ENCODE peak calls at places on chromosomes 2 and 18, in six cellular contexts. O is neural progenitor cell; T is H9; X is CD8-positive, alpha-beta T cell; A is adrenal gland; M is cardiac muscle cell. J is an unnamed sample.
A peak's percentile ranks its signal among the peaks of the same experiment; 100 is the strongest.

GRCh38 chr2:108934583-108935230 is 54.3 kb downstream of the EDAR start:
- DNase-seq in O (no peak), T (no peak), X (no peak), A (no peak), M (no peak), J (no peak)

GRCh38 chr18:61894751-61895524 is 2.1 kb upstream of the RNF152 start:
- DNase-seq in O (peak; percentile 36), T (no peak), X (no peak), A (no peak), M (peak; percentile 8), J (no peak)

GRCh38 chr2:190916829-190917228 is 36.2 kb downstream of the GLS start:
- DNase-seq in O (no peak), T (no peak), X (no peak), A (no peak), M (no peak), J (no peak)

GRCh38 chr18:50644807-50645206 is 84.9 kb downstream of the MAPK4 start:
- DNase-seq in O (peak; percentile 54), T (peak; percentile 85), X (no peak), A (no peak), M (peak; percentile 43), J (peak; percentile 61)

GRCh38 chr2:200466703-200467418 is 43.0 kb downstream of the KCTD18 start:
- DNase-seq in O (no peak), T (no peak), X (peak; percentile 7), A (peak; percentile 66), M (no peak), J (no peak)

GRCh38 chr2:53568463-53568862 is 199.1 kb upstream of the CHAC2 start:
- DNase-seq in O (no peak), T (no peak), X (no peak), A (no peak), M (no peak), J (no peak)

GRCh38 chr2:46865181-46865970 is 50.2 kb downstream of the MCFD2 start:
- DNase-seq in O (no peak), T (no peak), X (no peak), A (no peak), M (no peak), J (no peak)

GRCh38 chr2:29821591-29821990 is 99.8 kb downstream of the ALK start:
- DNase-seq in O (no peak), T (no peak), X (no peak), A (no peak), M (no peak), J (no peak)

GRCh38 chr2:238169021-238169707 is 10.4 kb downstream of the ERFE start:
- DNase-seq in O (no peak), T (no peak), X (no peak), A (no peak), M (no peak), J (no peak)

GRCh38 chr2:187964742-187965141 is 326.9 kb upstream of the GULP1 start:
- DNase-seq in O (no peak), T (no peak), X (no peak), A (no peak), M (no peak), J (no peak)

GRCh38 chr2:112474844-112475486 is 7.0 kb upstream of the TTL start:
- DNase-seq in O (no peak), T (no peak), X (no peak), A (no peak), M (no peak), J (no peak)

GRCh38 chr2:197209742-197210408 is 100.7 kb downstream of the ANKRD44 start:
- DNase-seq in O (no peak), T (no peak), X (peak; percentile 22), A (no peak), M (no peak), J (no peak)

GRCh38 chr2:133953524-133953923 is 300.3 kb upstream of the MGAT5 start:
- DNase-seq in O (no peak), T (no peak), X (no peak), A (no peak), M (no peak), J (no peak)

GRCh38 chr2:211035548-211036185 is 479.3 kb downstream of the CPS1 start:
- DNase-seq in O (peak; percentile 53), T (no peak), X (no peak), A (no peak), M (peak; percentile 39), J (peak; percentile 35)

GRCh38 chr2:84495539-84496146 is 20.7 kb upstream of the DNAH6 start:
- DNase-seq in O (peak; percentile 72), T (no peak), X (peak; percentile 22), A (no peak), M (peak; percentile 73), J (peak; percentile 38)

DNA sequence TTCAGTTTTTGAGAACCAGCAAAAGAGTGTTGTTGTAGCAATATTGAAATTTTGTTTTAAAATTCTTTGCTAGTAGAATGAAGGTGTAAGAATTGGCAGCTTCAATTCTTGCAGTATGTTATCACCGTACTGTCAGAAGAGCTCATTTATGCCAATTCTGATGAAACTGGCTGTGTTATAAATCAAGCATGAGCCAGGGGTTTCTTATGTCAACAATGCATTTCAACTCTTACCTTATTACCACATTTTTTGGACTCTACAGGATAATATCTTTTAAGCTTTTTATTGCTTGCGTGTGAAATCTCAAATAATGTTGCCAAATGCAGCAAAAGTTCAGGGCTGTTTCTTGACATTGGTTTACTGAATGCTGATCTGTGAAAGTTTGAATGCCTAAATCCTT is 1389.3 kb upstream of the ZEB2 start:
- DNase-seq in O (no peak), T (no peak), X (no peak), A (no peak), M (no peak), J (no peak)
- H3K27me3 ChIP-seq in O (no peaks in the 10 kb centered on the region), T (no peaks in the 10 kb centered on the region), X (no peaks in the 10 kb centered on the region), A (no peaks in the 10 kb centered on the region), M (no peaks in the 10 kb centered on the region), J (no peaks in the 10 kb centered on the region)

GRCh38 chr2:101830555-101830954 is 133.0 kb downstream of the MAP4K4 start:
- DNase-seq in O (no peak), T (no peak), X (no peak), A (no peak), M (no peak), J (no peak)
- H3K27me3 ChIP-seq in O (no peaks in the 10 kb centered on the region), T (no peaks in the 10 kb centered on the region), X (no peaks in the 10 kb centered on the region), A (no peaks in the 10 kb centered on the region), M (no peaks in the 10 kb centered on the region), J (no peaks in the 10 kb centered on the region)

DNA sequence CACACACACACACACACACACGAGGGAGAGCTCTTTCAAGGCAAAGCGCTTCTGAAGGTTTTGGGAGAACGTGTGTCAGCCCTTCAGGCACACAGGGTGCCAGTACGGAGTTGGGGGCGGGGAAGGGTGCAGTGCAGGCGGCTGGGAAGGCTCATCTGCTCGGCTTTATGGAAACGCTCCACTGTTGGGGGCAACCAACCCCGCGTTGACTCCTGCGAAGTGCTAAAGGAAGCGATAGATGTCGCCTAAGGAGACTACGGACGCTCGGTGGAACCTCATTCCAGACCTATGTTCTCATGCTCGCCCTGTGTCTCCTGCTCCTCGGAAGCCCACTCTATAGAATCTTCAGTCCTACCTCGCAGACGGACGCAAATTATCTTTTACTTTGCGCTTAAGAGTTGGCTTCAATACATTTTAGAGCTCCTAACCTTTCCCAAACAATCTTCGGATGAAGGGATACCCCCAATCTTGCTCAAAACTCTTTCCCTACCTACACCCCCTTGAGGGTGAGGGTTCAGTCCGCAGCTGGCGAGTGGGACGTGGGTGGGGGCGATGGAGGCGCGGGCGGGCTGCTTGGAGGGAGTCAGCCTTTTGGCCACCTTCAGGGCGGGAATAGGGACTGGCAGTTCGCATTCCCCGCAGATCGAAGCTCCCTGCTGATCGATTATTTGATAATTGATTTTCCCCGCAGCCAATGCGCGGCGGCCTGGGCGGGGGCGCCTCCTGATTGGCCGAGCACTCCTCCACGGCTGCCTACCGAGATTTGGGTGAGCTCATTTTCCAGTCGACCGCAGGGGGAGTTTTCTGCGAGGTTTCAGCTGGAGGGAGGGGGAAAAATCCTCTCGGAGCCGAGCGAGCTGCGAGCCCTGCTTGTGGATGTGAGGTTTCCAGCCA is 1.9 kb upstream of the MEIS1 start:
- DNase-seq in O (peak; percentile 96), T (peak; percentile 93), X (no peak), A (peak; percentile 96), M (peak; percentile 97), J (peak; percentile 95)
- H3K27me3 ChIP-seq in O (peaks cover 78% of the 10 kb centered on the region), T (peaks cover 75% of the 10 kb centered on the region), X (peaks cover 10% of the 10 kb centered on the region), A (no peaks in the 10 kb centered on the region), M (no peaks in the 10 kb centered on the region), J (peaks cover 8% of the 10 kb centered on the region)

DNA sequence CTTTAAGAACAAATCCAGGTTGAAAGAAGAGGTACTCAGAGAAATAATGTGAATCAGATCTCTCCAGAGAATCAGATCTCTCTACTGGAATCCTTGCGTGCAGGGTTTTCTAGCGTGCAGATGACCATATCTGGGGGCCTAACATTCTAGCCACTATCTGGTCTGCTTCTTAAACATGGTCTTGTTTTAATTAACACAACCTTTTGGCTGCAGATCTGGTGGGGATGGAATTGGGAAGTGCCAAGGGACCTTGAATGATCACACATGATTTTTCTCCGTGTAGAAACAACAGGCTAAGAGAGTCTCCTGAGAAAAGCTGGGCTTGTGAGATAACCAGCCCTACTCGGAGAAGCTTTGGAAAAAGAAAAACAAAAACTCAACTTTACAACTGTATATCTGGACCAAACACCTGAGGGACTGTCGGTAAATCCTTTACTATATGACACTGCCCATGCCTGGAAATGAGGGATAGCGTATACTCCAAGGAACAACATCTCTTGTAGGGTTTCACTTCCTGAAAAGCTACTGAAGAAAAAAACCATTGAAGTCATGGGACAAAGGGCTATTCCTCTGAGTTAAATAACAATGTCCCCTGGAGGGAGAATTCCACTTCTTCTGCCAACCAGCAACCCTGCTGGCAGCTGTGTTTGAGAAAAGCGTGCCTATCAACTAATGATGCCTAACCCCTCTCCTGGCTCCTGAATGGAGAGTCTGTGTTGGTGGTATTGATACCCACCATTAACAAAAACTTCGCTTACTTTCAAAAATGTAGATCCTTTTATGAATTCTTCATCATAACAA is 171.0 kb upstream of the REV1 start:
- DNase-seq in O (no peak), T (no peak), X (no peak), A (no peak), M (no peak), J (no peak)
- H3K27me3 ChIP-seq in O (no peaks in the 10 kb centered on the region), T (no peaks in the 10 kb centered on the region), X (no peaks in the 10 kb centered on the region), A (no peaks in the 10 kb centered on the region), M (no peaks in the 10 kb centered on the region), J (no peaks in the 10 kb centered on the region)

GRCh38 chr2:71452565-71452964 is 796 bp upstream of the DYSF start:
- DNase-seq in O (peak; percentile 57), T (peak; percentile 49), X (no peak), A (no peak), M (peak; percentile 47), J (no peak)
- H3K27me3 ChIP-seq in O (peaks cover 40% of the 10 kb centered on the region), T (peaks cover 12% of the 10 kb centered on the region), X (peaks cover 15% of the 10 kb centered on the region), A (peaks cover 21% of the 10 kb centered on the region), M (no peaks in the 10 kb centered on the region), J (no peaks in the 10 kb centered on the region)

GRCh38 chr2:232419245-232420072 is 12.8 kb downstream of the ALPG start:
- DNase-seq in O (peak; percentile 62), T (peak; percentile 64), X (no peak), A (no peak), M (peak; percentile 23), J (no peak)
- H3K27me3 ChIP-seq in O (peaks cover 80% of the 10 kb centered on the region), T (peaks cover 28% of the 10 kb centered on the region), X (peaks cover 10% of the 10 kb centered on the region), A (peaks cover 52% of the 10 kb centered on the region), M (peaks cover 97% of the 10 kb centered on the region), J (no peaks in the 10 kb centered on the region)